ENCODE peak calls at places on chromosome 12, in four cellular contexts. One of them, this sample, is unnamed.

GRCh38 chr12:68425998-68426397 is 93.8 kb upstream of the MDM1 start:
- DNase-seq in WTC11: no peak
- DNase-seq in GM12878: no peak
- DNase-seq in K562: no peak
- DNase-seq in this sample: no peak

GRCh38 chr12:94649349-94650142 is 811 bp downstream of the TMCC3 start:
- DNase-seq in WTC11: peak
- DNase-seq in GM12878: no peak
- DNase-seq in K562: no peak
- DNase-seq in this sample: no peak

GRCh38 chr12:114690267-114691135 is 6.5 kb upstream of the TBX3 start:
- DNase-seq in WTC11: no peak
- DNase-seq in GM12878: no peak
- DNase-seq in K562: no peak
- DNase-seq in this sample: no peak

GRCh38 chr12:69851976-69852375 is 26.9 kb downstream of the MYRFL start:
- DNase-seq in WTC11: no peak
- DNase-seq in GM12878: no peak
- DNase-seq in K562: no peak
- DNase-seq in this sample: no peak

GRCh38 chr12:12379831-12380730 is 23.2 kb downstream of the BORCS5 start:
- DNase-seq in WTC11: no peak
- DNase-seq in GM12878: no peak
- DNase-seq in K562: no peak
- DNase-seq in this sample: no peak

GRCh38 chr12:18552829-18553228 is 185.0 kb downstream of the PLCZ1 start:
- DNase-seq in WTC11: no peak
- DNase-seq in GM12878: no peak
- DNase-seq in K562: no peak
- DNase-seq in this sample: no peak

GRCh38 chr12:91663331-91663998 is 480.8 kb upstream of the DCN start:
- DNase-seq in WTC11: no peak
- DNase-seq in GM12878: no peak
- DNase-seq in K562: no peak
- DNase-seq in this sample: no peak

GRCh38 chr12:66144796-66145754 is 14.5 kb upstream of the LLPH start:
- DNase-seq in WTC11: no peak
- DNase-seq in GM12878: no peak
- DNase-seq in K562: no peak
- DNase-seq in this sample: peak

GRCh38 chr12:28367326-28367725 is 177.1 kb downstream of the CCDC91 start:
- DNase-seq in WTC11: no peak
- DNase-seq in GM12878: no peak
- DNase-seq in K562: no peak
- DNase-seq in this sample: no peak

GRCh38 chr12:93387780-93388179 is 10.1 kb downstream of the NUDT4 start:
- DNase-seq in WTC11: no peak
- DNase-seq in GM12878: no peak
- DNase-seq in K562: peak
- DNase-seq in this sample: no peak

GRCh38 chr12:58202933-58203713 is 261.8 kb downstream of the ATP23 start:
- DNase-seq in WTC11: no peak
- DNase-seq in GM12878: no peak
- DNase-seq in K562: no peak
- DNase-seq in this sample: no peak

GRCh38 chr12:14135996-14136395 is 154.6 kb upstream of the GRIN2B start:
- DNase-seq in WTC11: no peak
- DNase-seq in GM12878: no peak
- DNase-seq in K562: no peak
- DNase-seq in this sample: no peak

GRCh38 chr12:83660727-83661126 is 974.0 kb downstream of the TMTC2 start:
- DNase-seq in WTC11: no peak
- DNase-seq in GM12878: no peak
- DNase-seq in K562: no peak
- DNase-seq in this sample: no peak

GRCh38 chr12:98745578-98746391 is 100.7 kb downstream of the APAF1 start:
- DNase-seq in WTC11: peak
- DNase-seq in GM12878: no peak
- DNase-seq in K562: no peak
- DNase-seq in this sample: no peak

GRCh38 chr12:104295954-104296353 is 7.6 kb upstream of the EID3 start:
- DNase-seq in WTC11: no peak
- DNase-seq in GM12878: no peak
- DNase-seq in K562: no peak
- DNase-seq in this sample: no peak

GRCh38 chr12:70399319-70399718 is 33.2 kb downstream of the KCNMB4 start:
- DNase-seq in WTC11: no peak
- DNase-seq in GM12878: no peak
- DNase-seq in K562: no peak
- DNase-seq in this sample: no peak

GRCh38 chr12:11685716-11686115 is 36.2 kb downstream of the ETV6 start:
- DNase-seq in WTC11: no peak
- DNase-seq in GM12878: no peak
- DNase-seq in K562: no peak
- DNase-seq in this sample: no peak

GRCh38 chr12:75366629-75367028 is 24.3 kb upstream of the GLIPR1L2 start:
- DNase-seq in WTC11: no peak
- DNase-seq in GM12878: no peak
- DNase-seq in K562: no peak
- DNase-seq in this sample: no peak

GRCh38 chr12:24902521-24903304 is 46.2 kb downstream of the BCAT1 start:
- DNase-seq in WTC11: peak
- DNase-seq in GM12878: no peak
- DNase-seq in K562: no peak
- DNase-seq in this sample: no peak

GRCh38 chr12:58765076-58765475 is 155.2 kb downstream of the LRIG3 start:
- DNase-seq in WTC11: no peak
- DNase-seq in GM12878: no peak
- DNase-seq in K562: no peak
- DNase-seq in this sample: no peak

GRCh38 chr12:8018666-8019581 is 13.6 kb upstream of the FOXJ2 start:
- DNase-seq in WTC11: peak
- DNase-seq in GM12878: no peak
- DNase-seq in K562: peak
- DNase-seq in this sample: peak

GRCh38 chr12:67091204-67091603 is 178.0 kb upstream of the CAND1 start:
- DNase-seq in WTC11: no peak
- DNase-seq in GM12878: no peak
- DNase-seq in K562: no peak
- DNase-seq in this sample: no peak

GRCh38 chr12:116533343-116534248 is 25.6 kb upstream of the MAP1LC3B2 start:
- DNase-seq in WTC11: peak
- DNase-seq in GM12878: no peak
- DNase-seq in K562: peak
- DNase-seq in this sample: no peak

GRCh38 chr12:110262442-110263388 is 18.3 kb upstream of the ATP2A2 start:
- DNase-seq in WTC11: no peak
- DNase-seq in GM12878: no peak
- DNase-seq in K562: peak
- DNase-seq in this sample: peak

GRCh38 chr12:40331886-40332285 is 107.1 kb downstream of the LRRK2 start:
- DNase-seq in WTC11: no peak
- DNase-seq in GM12878: no peak
- DNase-seq in K562: no peak
- DNase-seq in this sample: no peak

GRCh38 chr12:40338071-40338470 is 113.3 kb downstream of the LRRK2 start:
- DNase-seq in WTC11: no peak
- DNase-seq in GM12878: no peak
- DNase-seq in K562: no peak
- DNase-seq in this sample: no peak

GRCh38 chr12:40342010-40342409 is 117.2 kb downstream of the LRRK2 start:
- DNase-seq in WTC11: no peak
- DNase-seq in GM12878: no peak
- DNase-seq in K562: no peak
- DNase-seq in this sample: no peak

DNA sequence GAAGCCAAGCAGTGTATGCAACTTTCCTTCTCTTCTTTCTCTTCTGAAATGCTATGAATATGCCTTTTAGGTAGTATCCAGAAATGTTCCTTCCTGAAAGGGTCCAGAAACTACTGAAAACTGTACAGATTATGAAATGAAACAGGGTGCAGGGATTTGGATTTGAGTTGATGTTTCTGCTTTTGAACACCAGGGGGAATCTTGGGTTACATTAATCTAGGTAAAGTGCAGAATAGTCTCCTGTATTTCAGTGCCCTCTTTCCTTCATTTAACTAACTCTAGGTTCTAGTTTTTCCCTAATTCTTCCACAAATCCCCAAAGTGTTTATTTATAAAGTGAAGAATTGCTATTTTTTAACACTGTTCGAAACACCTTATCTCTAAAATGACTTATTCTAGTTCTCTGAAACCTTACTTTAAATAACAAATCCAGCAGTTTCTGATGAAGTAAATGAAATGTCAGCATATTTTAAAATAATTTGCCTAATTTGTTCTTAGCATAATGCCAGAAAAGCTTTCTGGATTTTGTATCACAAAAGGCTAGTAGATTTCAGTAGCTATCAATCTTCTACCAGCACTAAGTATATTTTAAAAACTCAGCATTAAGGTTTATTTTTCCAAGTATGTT is 111.9 kb downstream of the LRRK2 start:
- DNase-seq in WTC11: no peak
- DNase-seq in GM12878: no peak
- DNase-seq in K562: no peak
- DNase-seq in this sample: peak
- TF ChIP-seq TCF7 in WTC11: no peak
- TF ChIP-seq TCF7 in GM12878: no peak
- TF ChIP-seq TCF7 in K562: no peak
- TF ChIP-seq TCF7 in this sample: no peak

DNA sequence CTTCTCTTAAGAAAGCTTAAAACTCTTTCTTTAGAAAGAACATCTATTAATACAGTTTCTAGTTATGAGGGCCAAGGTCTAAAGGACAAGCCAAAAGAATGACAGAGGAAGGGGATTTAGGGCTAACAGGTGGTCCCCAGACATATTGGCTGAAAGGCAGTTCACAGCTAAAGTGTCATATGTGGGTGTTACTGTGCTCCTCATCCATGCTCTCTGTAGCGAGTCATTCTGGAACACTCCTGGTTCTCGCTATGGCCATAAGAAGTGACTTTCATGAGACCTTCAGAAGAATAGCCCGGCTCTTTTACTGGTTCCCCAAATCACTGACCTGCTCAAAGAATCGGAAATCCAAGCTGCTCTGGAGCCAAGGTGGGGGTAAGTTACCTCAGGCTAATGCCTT is 55.0 kb downstream of the TBK1 start:
- DNase-seq in WTC11: no peak
- DNase-seq in GM12878: no peak
- DNase-seq in K562: no peak
- DNase-seq in this sample: no peak
- TF ChIP-seq TCF7 in WTC11: no peak
- TF ChIP-seq TCF7 in GM12878: no peak
- TF ChIP-seq TCF7 in K562: no peak
- TF ChIP-seq TCF7 in this sample: no peak

DNA sequence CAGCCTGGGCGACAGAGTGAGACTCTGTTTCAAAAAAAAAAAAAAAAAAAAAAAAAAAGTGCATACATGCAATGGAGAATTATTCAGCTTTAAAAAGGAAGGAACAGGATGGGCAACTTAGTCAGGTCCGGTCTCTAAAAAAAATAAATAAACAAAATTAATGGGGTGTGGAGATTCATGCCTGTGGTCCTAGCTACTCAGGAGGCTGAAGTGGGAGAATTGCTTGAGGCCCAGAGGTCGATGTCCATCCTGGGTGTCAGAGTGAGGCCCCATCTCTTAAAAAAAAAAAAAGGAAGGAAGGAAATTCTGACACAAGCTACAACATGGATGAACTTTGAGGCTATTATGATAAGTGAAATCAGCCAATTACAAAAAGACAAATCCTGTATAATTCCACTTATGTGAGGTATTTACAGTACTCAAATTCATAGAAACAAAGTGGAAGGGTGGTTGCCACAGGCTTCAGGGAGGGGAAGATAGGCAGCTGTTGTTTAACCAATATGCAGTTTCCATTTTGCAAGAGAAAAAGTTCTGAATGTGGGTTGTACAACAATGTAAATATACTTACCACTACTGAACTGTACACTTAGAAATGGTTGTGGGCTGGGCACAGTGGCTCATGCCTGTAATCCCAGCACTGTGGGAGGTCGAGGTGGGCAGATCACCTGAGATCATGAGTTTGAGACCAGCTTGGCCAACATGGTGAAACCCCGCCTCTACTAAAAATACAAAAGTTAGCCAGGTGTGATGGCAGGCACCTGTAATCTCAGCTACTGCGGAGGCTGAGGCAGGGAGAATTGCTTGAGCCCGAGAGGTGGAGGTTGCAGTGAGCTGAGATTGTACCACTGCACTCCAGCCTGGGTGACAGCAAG is 12.3 kb upstream of the APOF start:
- DNase-seq in WTC11: no peak
- DNase-seq in GM12878: no peak
- DNase-seq in K562: no peak
- DNase-seq in this sample: peak
- TF ChIP-seq TCF7 in WTC11: no peak
- TF ChIP-seq TCF7 in GM12878: no peak
- TF ChIP-seq TCF7 in K562: no peak
- TF ChIP-seq TCF7 in this sample: no peak

DNA sequence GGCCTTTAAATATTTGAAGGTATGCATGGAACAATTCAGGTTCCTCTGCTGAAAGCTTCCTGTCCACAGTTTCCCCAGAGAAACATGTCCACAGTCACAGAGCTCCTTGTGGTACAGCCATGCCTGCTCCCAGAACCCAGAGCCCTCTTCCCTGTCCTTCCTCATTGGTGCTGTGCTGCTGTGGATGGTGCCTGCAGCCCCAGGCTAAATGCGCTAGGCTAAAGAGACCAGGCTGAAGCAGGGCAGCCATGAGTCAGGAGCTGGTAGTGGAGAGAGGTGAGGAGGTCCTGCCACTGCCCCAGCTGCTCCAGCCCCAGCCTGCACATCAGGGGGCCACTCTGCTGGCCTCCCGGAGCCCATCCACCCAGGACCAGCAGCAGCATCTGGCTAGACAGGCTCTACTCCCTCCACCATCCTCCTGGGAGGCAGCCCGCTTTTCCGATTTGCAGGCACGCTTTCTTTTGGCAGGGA is 65.4 kb upstream of the DDX11 start:
- DNase-seq in WTC11: peak
- DNase-seq in GM12878: no peak
- DNase-seq in K562: no peak
- DNase-seq in this sample: no peak
- TF ChIP-seq TCF7 in WTC11: no peak
- TF ChIP-seq TCF7 in GM12878: no peak
- TF ChIP-seq TCF7 in K562: no peak
- TF ChIP-seq TCF7 in this sample: no peak